ENCODE peak calls at places on chromosome 4, in ten cellular contexts. R is DND-41; V is NCI-H1436; J is bronchial epithelial cell; B is AG09319; M is breast epithelium; Y is EL; N is choroid plexus epithelial cell; G is T-cell; D is stimulated activated CD8-positive, alpha-beta memory T cell treated with anti-CD3 and anti-CD28 coated beads, Interleukin-7, amount 100 ng/mL, for 1 hour. E is an unnamed sample.

GRCh38 chr4:8182858-8183725 is 16.0 kb upstream of the SH3TC1 start:
- DNase-seq in R (no peak), V (no peak), J (peak; percentile 96), B (peak; percentile 71), M (peak; percentile 35), Y (peak; percentile 92), N (peak; percentile 94), G (no peak), D (no peak), E (no peak)

GRCh38 chr4:4499438-4500123 is 42.3 kb downstream of the STX18 start:
- DNase-seq in R (no peak), V (no peak), J (no peak), B (no peak), M (no peak), Y (no peak), N (no peak), G (no peak), D (no peak), E (no peak)

GRCh38 chr4:4418676-4419370 is 31.9 kb downstream of the NSG1 start:
- DNase-seq in R (peak; percentile 18), V (no peak), J (peak; percentile 12), B (no peak), M (no peak), Y (no peak), N (no peak), G (no peak), D (no peak), E (no peak)

GRCh38 chr4:41174444-41174843 is 39.9 kb downstream of the APBB2 start:
- DNase-seq in R (no peak), V (no peak), J (peak; percentile 62), B (no peak), M (no peak), Y (peak; percentile 22), N (peak; percentile 58), G (no peak), D (no peak), E (no peak)

GRCh38 chr4:140423106-140423505 is 4.3 kb downstream of the CLGN start:
- DNase-seq in R (no peak), V (no peak), J (peak; percentile 52), B (no peak), M (no peak), Y (no peak), N (peak; percentile 4), G (no peak), D (no peak), E (no peak)

GRCh38 chr4:107825072-107825789 is 499 bp downstream of the SGMS2 start:
- DNase-seq in R (no peak), V (no peak), J (peak; percentile 57), B (no peak), M (peak; percentile 34), Y (peak; percentile 67), N (peak; percentile 66), G (no peak), D (no peak), E (no peak)

GRCh38 chr4:4260185-4260751 is 12.2 kb upstream of the TMEM128 start:
- DNase-seq in R (no peak), V (peak; percentile 9), J (peak; percentile 72), B (peak; percentile 23), M (no peak), Y (peak; percentile 64), N (peak; percentile 88), G (no peak), D (no peak), E (no peak)

GRCh38 chr4:25767877-25768475 is 94.8 kb downstream of the SEL1L3 start:
- DNase-seq in R (peak; percentile 44), V (peak; percentile 38), J (peak; percentile 63), B (peak; percentile 24), M (peak; percentile 30), Y (peak; percentile 60), N (peak; percentile 91), G (no peak), D (no peak), E (no peak)

GRCh38 chr4:76594152-76594551 is 159.1 kb downstream of the SHROOM3 start:
- DNase-seq in R (no peak), V (no peak), J (no peak), B (no peak), M (no peak), Y (no peak), N (no peak), G (no peak), D (no peak), E (no peak)

GRCh38 chr4:166723532-166724140 is 510.7 kb downstream of the SPOCK3 start:
- DNase-seq in R (no peak), V (no peak), J (no peak), B (no peak), M (no peak), Y (no peak), N (no peak), G (no peak), D (no peak), E (no peak)

GRCh38 chr4:156749791-156750403 is 221.7 kb downstream of the PDGFC start:
- DNase-seq in R (no peak), V (no peak), J (no peak), B (no peak), M (no peak), Y (no peak), N (peak; percentile 45), G (no peak), D (no peak), E (no peak)

GRCh38 chr4:26034849-26035248 is 120.8 kb downstream of the SMIM20 start:
- DNase-seq in R (no peak), V (no peak), J (no peak), B (no peak), M (no peak), Y (no peak), N (no peak), G (no peak), D (no peak), E (no peak)

GRCh38 chr4:7357296-7357680 is 77.4 kb downstream of the PSAPL1 start:
- DNase-seq in R (no peak), V (no peak), J (no peak), B (no peak), M (no peak), Y (no peak), N (no peak), G (no peak), D (no peak), E (peak; percentile 51)

GRCh38 chr4:22170353-22170752 is 221.8 kb upstream of the KCNIP4 start:
- DNase-seq in R (no peak), V (no peak), J (peak; percentile 77), B (no peak), M (no peak), Y (peak; percentile 62), N (peak; percentile 10), G (no peak), D (no peak), E (no peak)

GRCh38 chr4:101258782-101259353 is 88.5 kb downstream of the PPP3CA start:
- DNase-seq in R (no peak), V (no peak), J (no peak), B (no peak), M (no peak), Y (peak; percentile 27), N (no peak), G (no peak), D (no peak), E (no peak)

GRCh38 chr4:3445111-3445820 is 3.5 kb downstream of the HGFAC start:
- DNase-seq in R (no peak), V (no peak), J (no peak), B (no peak), M (no peak), Y (no peak), N (no peak), G (no peak), D (no peak), E (no peak)

GRCh38 chr4:91113130-91113706 is 986.0 kb downstream of the CCSER1 start:
- DNase-seq in R (no peak), V (peak; percentile 29), J (peak; percentile 54), B (no peak), M (no peak), Y (no peak), N (peak; percentile 45), G (no peak), D (no peak), E (no peak)

GRCh38 chr4:80086296-80086695 is 13.3 kb upstream of the ANTXR2 start:
- DNase-seq in R (no peak), V (no peak), J (peak; percentile 83), B (no peak), M (no peak), Y (no peak), N (no peak), G (no peak), D (no peak), E (no peak)

GRCh38 chr4:8089862-8090261 is 68.8 kb downstream of the ABLIM2 start:
- DNase-seq in R (no peak), V (no peak), J (no peak), B (no peak), M (no peak), Y (no peak), N (no peak), G (no peak), D (no peak), E (no peak)

GRCh38 chr4:6472008-6472386 is 417 bp downstream of the PPP2R2C start:
- DNase-seq in R (no peak), V (no peak), J (no peak), B (no peak), M (no peak), Y (no peak), N (no peak), G (no peak), D (no peak), E (no peak)

GRCh38 chr4:185573651-185574199 is 38.4 kb upstream of the PDLIM3 start:
- DNase-seq in R (no peak), V (no peak), J (peak; percentile 81), B (no peak), M (no peak), Y (peak; percentile 75), N (peak; percentile 79), G (no peak), D (no peak), E (no peak)

GRCh38 chr4:71549516-71550160 is 210.8 kb downstream of the SLC4A4 start:
- DNase-seq in R (no peak), V (no peak), J (no peak), B (no peak), M (no peak), Y (no peak), N (no peak), G (no peak), D (no peak), E (no peak)

GRCh38 chr4:176400816-176401461 is 81.2 kb downstream of the SPCS3 start:
- DNase-seq in R (no peak), V (no peak), J (peak; percentile 72), B (no peak), M (no peak), Y (peak; percentile 87), N (peak; percentile 69), G (no peak), D (no peak), E (no peak)

GRCh38 chr4:73221734-73222133 is 36.9 kb downstream of the ANKRD17 start:
- DNase-seq in R (no peak), V (no peak), J (no peak), B (no peak), M (no peak), Y (no peak), N (no peak), G (no peak), D (no peak), E (no peak)

GRCh38 chr4:183264614-183265013 is 55.5 kb downstream of the CLDN22 start:
- DNase-seq in R (no peak), V (no peak), J (no peak), B (no peak), M (no peak), Y (peak; percentile 65), N (no peak), G (no peak), D (no peak), E (no peak)

GRCh38 chr4:60589425-60589824 is 610.7 kb upstream of the ADGRL3 start:
- DNase-seq in R (no peak), V (no peak), J (no peak), B (no peak), M (no peak), Y (no peak), N (no peak), G (no peak), D (no peak), E (no peak)

GRCh38 chr4:186630128-186630527 is 74.8 kb upstream of the MTNR1A start:
- DNase-seq in R (no peak), V (no peak), J (no peak), B (no peak), M (no peak), Y (no peak), N (no peak), G (no peak), D (no peak), E (no peak)

GRCh38 chr4:187608001-187608421 is 387.6 kb upstream of the ZFP42 start:
- DNase-seq in R (no peak), V (no peak), J (peak; percentile 89), B (peak; percentile 49), M (no peak), Y (peak; percentile 64), N (peak; percentile 55), G (no peak), D (no peak), E (no peak)

E was measured in D721Med.